ENCODE peak calls at places on chromosomes 13 and 19, in four cellular contexts. X, A, U and M are unnamed samples.

GRCh38 chr13:113935523-113935922 is 38.4 kb downstream of the C13orf46 start:
- DNase-seq in A (no peak), X (no peak), U (no peak), M (no peak)

GRCh38 chr13:47843005-47843404 is 158.1 kb downstream of the SUCLA2 start:
- DNase-seq in X (no peak), A (no peak), U (no peak), M (no peak)

GRCh38 chr19:795691-796581 is 1.3 kb upstream of the PTBP1 start:
- DNase-seq in A (no peak), U (no peak), X (no peak), M (no peak)

GRCh38 chr13:48159436-48160225 is 64.7 kb upstream of the MED4 start:
- DNase-seq in U (peak; percentile 38), X (no peak), A (no peak), M (no peak)

GRCh38 chr19:40236366-40236765 is 9.9 kb upstream of the CCNP start:
- DNase-seq in U (no peak), A (no peak), X (no peak), M (no peak)

GRCh38 chr13:42048323-42048624 is 174 bp upstream of the DGKH start:
- DNase-seq in U (no peak), A (no peak), X (no peak), M (no peak)

GRCh38 chr19:33673258-33673875 is 51.6 kb downstream of the CHST8 start:
- DNase-seq in U (no peak), X (no peak), A (no peak), M (no peak)

GRCh38 chr13:20553309-20553708 is 13.6 kb upstream of the IFT88 start:
- DNase-seq in U (no peak), X (no peak), A (no peak), M (no peak)

GRCh38 chr13:80979035-80979641 is 638.2 kb upstream of the SPRY2 start:
- DNase-seq in X (no peak), A (peak; percentile 31), U (peak; percentile 69), M (peak; percentile 11)

GRCh38 chr19:40799558-40800338 is 757 bp downstream of the EGLN2 start:
- DNase-seq in U (no peak), A (no peak), X (no peak), M (no peak)

GRCh38 chr19:49639401-49640112 is 386 bp downstream of the RRAS start:
- DNase-seq in U (no peak), A (no peak), X (no peak), M (no peak)

GRCh38 chr13:50800091-50800739 is 43.3 kb downstream of the DLEU7 start:
- DNase-seq in U (no peak), X (no peak), A (no peak), M (no peak)

GRCh38 chr19:13137290-13137794 is 12.8 kb downstream of the STX10 start:
- DNase-seq in U (no peak), X (no peak), A (no peak), M (no peak)

GRCh38 chr19:30848626-30849322 is 476.6 kb downstream of the ZNF536 start:
- DNase-seq in U (no peak), A (no peak), X (no peak), M (no peak)

GRCh38 chr19:39916851-39917396 is 17.5 kb downstream of the FCGBP start:
- DNase-seq in A (no peak), U (no peak), X (no peak), M (no peak)

GRCh38 chr13:101449971-101450748 is 2.3 kb upstream of the ITGBL1 start:
- DNase-seq in A (peak; percentile 76), U (peak; percentile 91), X (no peak), M (no peak)